ENCODE peak calls at places on chromosomes 1 and 21, in four cellular contexts. K is CD4-positive, alpha-beta T cell; D is PC-9; B is posterior vena cava. Q is an unnamed sample.

GRCh38 chr1:55127827-55128343 is 87.3 kb downstream of the USP24 start:
- DNase-seq in K (no peak), D (no peak), B (no peak), Q (no peak)

GRCh38 chr1:221911714-221912113 is 169.8 kb upstream of the DUSP10 start:
- DNase-seq in K (no peak), D (no peak), B (no peak), Q (no peak)

GRCh38 chr1:233614173-233614742 is 352 bp downstream of the KCNK1 start:
- DNase-seq in K (no peak), D (peak; percentile 59), B (no peak), Q (no peak)

GRCh38 chr1:113872219-113872934 is 865 bp upstream of the PTPN22 start:
- DNase-seq in K (no peak), D (no peak), B (no peak), Q (no peak)

GRCh38 chr21:23374155-23374554 is 2233.1 kb downstream of the MRPL39 start:
- DNase-seq in K (no peak), D (no peak), B (no peak), Q (peak; percentile 94)

GRCh38 chr1:46219551-46220520 is 16.7 kb downstream of the LURAP1 start:
- DNase-seq in K (no peak), D (no peak), B (peak; percentile 9), Q (no peak)

GRCh38 chr1:160428655-160429054 is 28.3 kb downstream of the VANGL2 start:
- DNase-seq in K (peak; percentile 19), D (peak; percentile 31), B (no peak), Q (no peak)

GRCh38 chr1:216200941-216201340 is 222.3 kb downstream of the USH2A start:
- DNase-seq in K (no peak), D (no peak), B (no peak), Q (no peak)

GRCh38 chr1:153658400-153659174 is at the start of gene SNAPIN:
- DNase-seq in K (peak; percentile 82), D (peak; percentile 91), B (peak; percentile 97), Q (peak; percentile 92)

GRCh38 chr1:91924146-91924545 is 25.1 kb upstream of the BRDT start:
- DNase-seq in K (no peak), D (no peak), B (no peak), Q (no peak)

GRCh38 chr1:44802306-44803061 is 2.3 kb downstream of the PLK3 start:
- DNase-seq in K (no peak), D (no peak), B (peak; percentile 74), Q (no peak)

GRCh38 chr1:36764796-36765195 is 269.5 kb downstream of the GRIK3 start:
- DNase-seq in K (no peak), D (no peak), B (no peak), Q (no peak)

GRCh38 chr21:17461014-17461413 is 51.8 kb upstream of the CXADR start:
- DNase-seq in K (no peak), D (no peak), B (no peak), Q (no peak)

GRCh38 chr1:156608036-156608674 is 6.9 kb upstream of the GPATCH4 start:
- DNase-seq in K (peak; percentile 52), D (peak; percentile 43), B (no peak), Q (peak; percentile 87)

GRCh38 chr1:25779894-25780293 is 20.1 kb upstream of the SELENON start:
- DNase-seq in K (no peak), D (no peak), B (no peak), Q (no peak)

GRCh38 chr1:27536767-27537166 is 46.8 kb upstream of the WASF2 start:
- DNase-seq in K (no peak), D (peak; percentile 35), B (no peak), Q (peak; percentile 63)

GRCh38 chr1:11335417-11336070 is 62.5 kb downstream of the UBIAD1 start:
- DNase-seq in K (no peak), D (no peak), B (no peak), Q (no peak)

GRCh38 chr1:51410568-51411460 is 80.5 kb upstream of the TTC39A start:
- DNase-seq in K (no peak), D (no peak), B (no peak), Q (no peak)

GRCh38 chr21:28731700-28732321 is 260.9 kb downstream of the LTN1 start:
- DNase-seq in K (no peak), D (no peak), B (no peak), Q (no peak)

GRCh38 chr1:24896176-24896575 is 33.9 kb downstream of the RUNX3 start:
- DNase-seq in K (no peak), D (no peak), B (peak; percentile 64), Q (no peak)

GRCh38 chr1:9882296-9882944 is 27.6 kb downstream of the CTNNBIP1 start:
- DNase-seq in K (no peak), D (no peak), B (no peak), Q (no peak)

GRCh38 chr1:233261206-233261605 is 34.3 kb downstream of the PCNX2 start:
- DNase-seq in K (no peak), D (no peak), B (no peak), Q (no peak)

GRCh38 chr1:41404308-41404755 is 43.1 kb downstream of the FOXO6 start:
- DNase-seq in K (no peak), D (peak; percentile 36), B (no peak), Q (peak; percentile 69)

GRCh38 chr1:212981025-212981495 is 30.7 kb downstream of the VASH2 start:
- DNase-seq in K (no peak), D (peak; percentile 6), B (no peak), Q (no peak)

GRCh38 chr1:198259336-198260109 is 102.7 kb downstream of the NEK7 start:
- DNase-seq in K (no peak), D (no peak), B (no peak), Q (no peak)

GRCh38 chr1:177209357-177209756 is 38.6 kb downstream of the BRINP2 start:
- DNase-seq in K (no peak), D (peak; percentile 10), B (peak; percentile 91), Q (no peak)

GRCh38 chr21:44947111-44947929 is 7.5 kb downstream of the SLX9 start:
- DNase-seq in K (no peak), D (no peak), B (peak; percentile 76), Q (no peak)

GRCh38 chr21:39660191-39660590 is 47.5 kb downstream of the B3GALT5 start:
- DNase-seq in K (no peak), D (no peak), B (no peak), Q (no peak)

GRCh38 chr1:43227138-43227836 is 42.5 kb upstream of the TMEM125 start:
- DNase-seq in K (peak; percentile 86), D (peak; percentile 88), B (peak; percentile 93), Q (peak; percentile 66)

GRCh38 chr21:28742527-28742926 is 250.2 kb downstream of the LTN1 start:
- DNase-seq in K (no peak), D (no peak), B (no peak), Q (no peak)

GRCh38 chr1:145706282-145706681 is 886 bp downstream of the PDZK1 start:
- DNase-seq in K (no peak), D (peak; percentile 83), B (no peak), Q (no peak)

GRCh38 chr1:83857108-83857507 is 141.8 kb downstream of the TTLL7 start:
- DNase-seq in K (no peak), D (no peak), B (no peak), Q (peak; percentile 61)

GRCh38 chr1:184283999-184284398 is 102.8 kb upstream of the C1orf21 start:
- DNase-seq in K (no peak), D (no peak), B (no peak), Q (no peak)

GRCh38 chr1:1153874-1154273 is 19.8 kb upstream of the TTLL10 start:
- DNase-seq in K (no peak), D (no peak), B (no peak), Q (no peak)

GRCh38 chr1:27349784-27350672 is 8.2 kb downstream of the SYTL1 start:
- DNase-seq in K (no peak), D (no peak), B (peak; percentile 90), Q (peak; percentile 61)

GRCh38 chr1:11741482-11741881 is 5.5 kb downstream of the AGTRAP start:
- DNase-seq in K (no peak), D (no peak), B (no peak), Q (no peak)

GRCh38 chr1:152906023-152906565 is 2.3 kb upstream of the IVL start:
- DNase-seq in K (no peak), D (peak; percentile 73), B (no peak), Q (no peak)

GRCh38 chr1:18041107-18041506 is 66.5 kb upstream of the IGSF21 start:
- DNase-seq in K (no peak), D (no peak), B (no peak), Q (no peak)

GRCh38 chr1:25744140-25744581 is 55.8 kb upstream of the SELENON start:
- DNase-seq in K (no peak), D (peak; percentile 28), B (peak; percentile 86), Q (peak; percentile 57)